ENCODE peak calls at places on chromosomes 1 and 21, in five cellular contexts. N is C1 segment of cervical spinal cord; T is NCI-H1092 treated with DMSO at 0.1 percent for 48 hours; D is activated T-helper 1 cell treated with anti-CD3 and anti-CD28 coated beads, Interleukin-2, amount 50 U/mL, for 16 hours; I is HS-5. R is an unnamed sample.

GRCh38 chr1:202280595-202280994 is 61.1 kb downstream of the UBE2T start:
- DNase-seq in N (no peak), T (no peak), D (no peak), I (no peak), R (no peak)

GRCh38 chr1:37633950-37634553 is 640 bp downstream of the RSPO1 start:
- DNase-seq in N (no peak), T (no peak), D (no peak), I (no peak), R (no peak)

GRCh38 chr1:51266791-51267190 is 30.7 kb downstream of the RNF11 start:
- DNase-seq in N (no peak), T (no peak), D (no peak), I (no peak), R (no peak)

GRCh38 chr1:204726478-204726877 is 40.9 kb upstream of the LRRN2 start:
- DNase-seq in N (no peak), T (no peak), D (no peak), I (peak), R (peak)

GRCh38 chr21:17512245-17513213 is at the start of gene CXADR:
- DNase-seq in N (peak), T (peak), D (peak), I (peak), R (peak)

GRCh38 chr1:242240061-242240460 is 241.2 kb upstream of the MAP1LC3C start:
- DNase-seq in N (no peak), T (peak), D (no peak), I (no peak), R (no peak)

GRCh38 chr21:36980280-36981048 is 14.0 kb upstream of the HLCS start:
- DNase-seq in N (no peak), T (peak), D (no peak), I (no peak), R (peak)

GRCh38 chr1:150971583-150972416 is 2.8 kb downstream of the CERS2 start:
- DNase-seq in N (no peak), T (no peak), D (no peak), I (no peak), R (peak)

GRCh38 chr1:3430820-3431219 is 23.6 kb upstream of the ARHGEF16 start:
- DNase-seq in N (no peak), T (no peak), D (no peak), I (no peak), R (no peak)

GRCh38 chr21:31410763-31411278 is 66.8 kb upstream of the TIAM1 start:
- DNase-seq in N (no peak), T (no peak), D (no peak), I (no peak), R (no peak)

GRCh38 chr1:225517697-225518096 is 89.9 kb upstream of the LBR start:
- DNase-seq in N (no peak), T (peak), D (no peak), I (no peak), R (peak)

GRCh38 chr1:61253059-61253735 is 170.8 kb downstream of the NFIA start:
- DNase-seq in N (no peak), T (peak), D (no peak), I (no peak), R (no peak)